ENCODE peak calls at places on chromosomes 7 and 10, in seven cellular contexts. One of them, this sample, is unnamed.
A peak's percentile ranks its signal among the peaks of the same experiment; 100 is the strongest.

GRCh38 chr7:55588379-55588699 is 16.0 kb upstream of the VOPP1 start:
- DNase-seq in stimulated activated CD4-positive, alpha-beta T cell treated with anti-CD3 and anti-CD28 coated beads, Interleukin-2, amount 100 ng/mL, for 48 hours: no peak
- DNase-seq in SW480: no peak
- DNase-seq in lower lobe of right lung: no peak
- DNase-seq in SIG-M5: no peak
- DNase-seq in GDM1: no peak
- DNase-seq in MM.1S: no peak
- DNase-seq in this sample: no peak

GRCh38 chr7:14219125-14219524 is 229.7 kb upstream of the ETV1 start:
- DNase-seq in SIG-M5: no peak
- DNase-seq in SW480: no peak
- DNase-seq in GDM1: no peak
- DNase-seq in stimulated activated CD4-positive, alpha-beta T cell treated with anti-CD3 and anti-CD28 coated beads, Interleukin-2, amount 100 ng/mL, for 48 hours: no peak
- DNase-seq in lower lobe of right lung: no peak
- DNase-seq in MM.1S: peak; percentile 10
- DNase-seq in this sample: no peak

GRCh38 chr10:44979281-44980181 is 922 bp upstream of the DEPP1 start:
- DNase-seq in SW480: no peak
- DNase-seq in MM.1S: no peak
- DNase-seq in SIG-M5: no peak
- DNase-seq in GDM1: no peak
- DNase-seq in stimulated activated CD4-positive, alpha-beta T cell treated with anti-CD3 and anti-CD28 coated beads, Interleukin-2, amount 100 ng/mL, for 48 hours: no peak
- DNase-seq in lower lobe of right lung: no peak
- DNase-seq in this sample: no peak

GRCh38 chr7:131501422-131501821 is 55.0 kb downstream of the PODXL start:
- DNase-seq in SIG-M5: no peak
- DNase-seq in lower lobe of right lung: no peak
- DNase-seq in GDM1: peak; percentile 37
- DNase-seq in MM.1S: peak; percentile 92
- DNase-seq in stimulated activated CD4-positive, alpha-beta T cell treated with anti-CD3 and anti-CD28 coated beads, Interleukin-2, amount 100 ng/mL, for 48 hours: peak; percentile 32
- DNase-seq in SW480: no peak
- DNase-seq in this sample: no peak

GRCh38 chr7:5419523-5420107 is 4.0 kb downstream of the TNRC18 start:
- DNase-seq in stimulated activated CD4-positive, alpha-beta T cell treated with anti-CD3 and anti-CD28 coated beads, Interleukin-2, amount 100 ng/mL, for 48 hours: no peak
- DNase-seq in lower lobe of right lung: no peak
- DNase-seq in GDM1: no peak
- DNase-seq in SW480: peak; percentile 30
- DNase-seq in SIG-M5: no peak
- DNase-seq in MM.1S: no peak
- DNase-seq in this sample: peak; percentile 17

GRCh38 chr7:150848111-150848510 is 4.2 kb upstream of the AOC1 start:
- DNase-seq in SW480: no peak
- DNase-seq in MM.1S: no peak
- DNase-seq in SIG-M5: no peak
- DNase-seq in stimulated activated CD4-positive, alpha-beta T cell treated with anti-CD3 and anti-CD28 coated beads, Interleukin-2, amount 100 ng/mL, for 48 hours: no peak
- DNase-seq in lower lobe of right lung: no peak
- DNase-seq in GDM1: no peak
- DNase-seq in this sample: no peak

GRCh38 chr7:112157072-112157471 is 49.1 kb downstream of the DOCK4 start:
- DNase-seq in MM.1S: no peak
- DNase-seq in lower lobe of right lung: no peak
- DNase-seq in GDM1: peak; percentile 64
- DNase-seq in stimulated activated CD4-positive, alpha-beta T cell treated with anti-CD3 and anti-CD28 coated beads, Interleukin-2, amount 100 ng/mL, for 48 hours: no peak
- DNase-seq in SW480: peak; percentile 85
- DNase-seq in SIG-M5: no peak
- DNase-seq in this sample: no peak

GRCh38 chr10:123537188-123537961 is 128.8 kb upstream of the GPR26 start:
- DNase-seq in stimulated activated CD4-positive, alpha-beta T cell treated with anti-CD3 and anti-CD28 coated beads, Interleukin-2, amount 100 ng/mL, for 48 hours: no peak
- DNase-seq in MM.1S: peak; percentile 69
- DNase-seq in SW480: no peak
- DNase-seq in GDM1: no peak
- DNase-seq in SIG-M5: no peak
- DNase-seq in lower lobe of right lung: no peak
- DNase-seq in this sample: peak; percentile 40

GRCh38 chr7:137302075-137302474 is 41.5 kb downstream of the PTN start:
- DNase-seq in SIG-M5: no peak
- DNase-seq in SW480: no peak
- DNase-seq in GDM1: no peak
- DNase-seq in lower lobe of right lung: no peak
- DNase-seq in MM.1S: no peak
- DNase-seq in stimulated activated CD4-positive, alpha-beta T cell treated with anti-CD3 and anti-CD28 coated beads, Interleukin-2, amount 100 ng/mL, for 48 hours: no peak
- DNase-seq in this sample: no peak

GRCh38 chr10:58157076-58157766 is 110.5 kb downstream of the IPMK start:
- DNase-seq in GDM1: no peak
- DNase-seq in SW480: peak; percentile 55
- DNase-seq in stimulated activated CD4-positive, alpha-beta T cell treated with anti-CD3 and anti-CD28 coated beads, Interleukin-2, amount 100 ng/mL, for 48 hours: no peak
- DNase-seq in lower lobe of right lung: no peak
- DNase-seq in MM.1S: no peak
- DNase-seq in SIG-M5: no peak
- DNase-seq in this sample: peak; percentile 2

GRCh38 chr10:70970830-70971229 is 82.5 kb upstream of the PCBD1 start:
- DNase-seq in SW480: no peak
- DNase-seq in GDM1: no peak
- DNase-seq in MM.1S: no peak
- DNase-seq in lower lobe of right lung: no peak
- DNase-seq in SIG-M5: no peak
- DNase-seq in stimulated activated CD4-positive, alpha-beta T cell treated with anti-CD3 and anti-CD28 coated beads, Interleukin-2, amount 100 ng/mL, for 48 hours: no peak
- DNase-seq in this sample: no peak

GRCh38 chr10:103265712-103266329 is 11.1 kb upstream of the INA start:
- DNase-seq in MM.1S: no peak
- DNase-seq in SW480: peak; percentile 17
- DNase-seq in stimulated activated CD4-positive, alpha-beta T cell treated with anti-CD3 and anti-CD28 coated beads, Interleukin-2, amount 100 ng/mL, for 48 hours: peak; percentile 40
- DNase-seq in SIG-M5: no peak
- DNase-seq in GDM1: peak; percentile 5
- DNase-seq in lower lobe of right lung: no peak
- DNase-seq in this sample: peak; percentile 53

GRCh38 chr10:30160431-30160982 is 101.1 kb upstream of the JCAD start:
- DNase-seq in stimulated activated CD4-positive, alpha-beta T cell treated with anti-CD3 and anti-CD28 coated beads, Interleukin-2, amount 100 ng/mL, for 48 hours: no peak
- DNase-seq in MM.1S: no peak
- DNase-seq in SIG-M5: no peak
- DNase-seq in lower lobe of right lung: no peak
- DNase-seq in SW480: no peak
- DNase-seq in GDM1: no peak
- DNase-seq in this sample: no peak

GRCh38 chr10:124245191-124245590 is 151.8 kb upstream of the CHST15 start:
- DNase-seq in MM.1S: no peak
- DNase-seq in stimulated activated CD4-positive, alpha-beta T cell treated with anti-CD3 and anti-CD28 coated beads, Interleukin-2, amount 100 ng/mL, for 48 hours: no peak
- DNase-seq in GDM1: no peak
- DNase-seq in SIG-M5: no peak
- DNase-seq in lower lobe of right lung: peak; percentile 26
- DNase-seq in SW480: no peak
- DNase-seq in this sample: no peak

GRCh38 chr10:87863102-87863943 is at the start of the genes KLLN and PTEN:
- DNase-seq in lower lobe of right lung: peak; percentile 94
- DNase-seq in SIG-M5: peak; percentile 64
- DNase-seq in MM.1S: peak; percentile 94
- DNase-seq in SW480: peak; percentile 90
- DNase-seq in GDM1: peak; percentile 95
- DNase-seq in stimulated activated CD4-positive, alpha-beta T cell treated with anti-CD3 and anti-CD28 coated beads, Interleukin-2, amount 100 ng/mL, for 48 hours: peak; percentile 70
- DNase-seq in this sample: peak; percentile 88

GRCh38 chr7:126166645-126167044 is 1086.1 kb downstream of the GRM8 start:
- DNase-seq in SIG-M5: no peak
- DNase-seq in MM.1S: no peak
- DNase-seq in lower lobe of right lung: no peak
- DNase-seq in SW480: no peak
- DNase-seq in GDM1: no peak
- DNase-seq in stimulated activated CD4-positive, alpha-beta T cell treated with anti-CD3 and anti-CD28 coated beads, Interleukin-2, amount 100 ng/mL, for 48 hours: no peak
- DNase-seq in this sample: no peak

GRCh38 chr10:35336921-35337741 is 822 bp downstream of the CCNY start:
- DNase-seq in MM.1S: peak; percentile 28
- DNase-seq in stimulated activated CD4-positive, alpha-beta T cell treated with anti-CD3 and anti-CD28 coated beads, Interleukin-2, amount 100 ng/mL, for 48 hours: no peak
- DNase-seq in GDM1: no peak
- DNase-seq in SW480: peak; percentile 54
- DNase-seq in SIG-M5: no peak
- DNase-seq in lower lobe of right lung: peak; percentile 72
- DNase-seq in this sample: peak; percentile 19

GRCh38 chr10:34494012-34494411 is 321.1 kb downstream of the PARD3 start:
- DNase-seq in MM.1S: no peak
- DNase-seq in SW480: no peak
- DNase-seq in lower lobe of right lung: no peak
- DNase-seq in GDM1: no peak
- DNase-seq in SIG-M5: no peak
- DNase-seq in stimulated activated CD4-positive, alpha-beta T cell treated with anti-CD3 and anti-CD28 coated beads, Interleukin-2, amount 100 ng/mL, for 48 hours: no peak
- DNase-seq in this sample: no peak

GRCh38 chr7:155224116-155224811 is 73.4 kb upstream of the INSIG1 start:
- DNase-seq in MM.1S: no peak
- DNase-seq in stimulated activated CD4-positive, alpha-beta T cell treated with anti-CD3 and anti-CD28 coated beads, Interleukin-2, amount 100 ng/mL, for 48 hours: no peak
- DNase-seq in SW480: no peak
- DNase-seq in GDM1: no peak
- DNase-seq in lower lobe of right lung: no peak
- DNase-seq in SIG-M5: no peak
- DNase-seq in this sample: no peak

GRCh38 chr7:2313450-2314208 is 612 bp downstream of the SNX8 start:
- DNase-seq in lower lobe of right lung: no peak
- DNase-seq in GDM1: no peak
- DNase-seq in SW480: peak; percentile 48
- DNase-seq in MM.1S: no peak
- DNase-seq in SIG-M5: no peak
- DNase-seq in stimulated activated CD4-positive, alpha-beta T cell treated with anti-CD3 and anti-CD28 coated beads, Interleukin-2, amount 100 ng/mL, for 48 hours: peak; percentile 2
- DNase-seq in this sample: peak; percentile 40

GRCh38 chr10:43305881-43306280 is 39.0 kb upstream of the RASGEF1A start:
- DNase-seq in lower lobe of right lung: no peak
- DNase-seq in MM.1S: no peak
- DNase-seq in SIG-M5: no peak
- DNase-seq in stimulated activated CD4-positive, alpha-beta T cell treated with anti-CD3 and anti-CD28 coated beads, Interleukin-2, amount 100 ng/mL, for 48 hours: no peak
- DNase-seq in GDM1: no peak
- DNase-seq in SW480: no peak
- DNase-seq in this sample: no peak

GRCh38 chr10:50576245-50576815 is 47.4 kb downstream of the SGMS1 start:
- DNase-seq in stimulated activated CD4-positive, alpha-beta T cell treated with anti-CD3 and anti-CD28 coated beads, Interleukin-2, amount 100 ng/mL, for 48 hours: no peak
- DNase-seq in SIG-M5: no peak
- DNase-seq in lower lobe of right lung: no peak
- DNase-seq in MM.1S: no peak
- DNase-seq in GDM1: no peak
- DNase-seq in SW480: no peak
- DNase-seq in this sample: no peak

GRCh38 chr10:43078986-43079273 is 2.1 kb downstream of the RET start:
- DNase-seq in SIG-M5: no peak
- DNase-seq in stimulated activated CD4-positive, alpha-beta T cell treated with anti-CD3 and anti-CD28 coated beads, Interleukin-2, amount 100 ng/mL, for 48 hours: no peak
- DNase-seq in lower lobe of right lung: no peak
- DNase-seq in MM.1S: no peak
- DNase-seq in GDM1: no peak
- DNase-seq in SW480: no peak
- DNase-seq in this sample: peak; percentile 54

GRCh38 chr7:87624628-87625027 is 3.6 kb upstream of the RUNDC3B start:
- DNase-seq in GDM1: no peak
- DNase-seq in lower lobe of right lung: no peak
- DNase-seq in MM.1S: no peak
- DNase-seq in SIG-M5: no peak
- DNase-seq in stimulated activated CD4-positive, alpha-beta T cell treated with anti-CD3 and anti-CD28 coated beads, Interleukin-2, amount 100 ng/mL, for 48 hours: no peak
- DNase-seq in SW480: peak; percentile 62
- DNase-seq in this sample: no peak

GRCh38 chr7:37786741-37787569 is 61.4 kb upstream of the NME8 start:
- DNase-seq in SIG-M5: peak; percentile 83
- DNase-seq in GDM1: peak; percentile 53
- DNase-seq in SW480: no peak
- DNase-seq in MM.1S: peak; percentile 66
- DNase-seq in lower lobe of right lung: no peak
- DNase-seq in stimulated activated CD4-positive, alpha-beta T cell treated with anti-CD3 and anti-CD28 coated beads, Interleukin-2, amount 100 ng/mL, for 48 hours: no peak
- DNase-seq in this sample: peak; percentile 58

GRCh38 chr10:63105811-63106755 is 27.0 kb upstream of the NRBF2 start:
- DNase-seq in lower lobe of right lung: no peak
- DNase-seq in MM.1S: no peak
- DNase-seq in GDM1: no peak
- DNase-seq in stimulated activated CD4-positive, alpha-beta T cell treated with anti-CD3 and anti-CD28 coated beads, Interleukin-2, amount 100 ng/mL, for 48 hours: no peak
- DNase-seq in SIG-M5: no peak
- DNase-seq in SW480: no peak
- DNase-seq in this sample: no peak

GRCh38 chr7:90933984-90934383 is 330.2 kb upstream of the FZD1 start:
- DNase-seq in SIG-M5: no peak
- DNase-seq in stimulated activated CD4-positive, alpha-beta T cell treated with anti-CD3 and anti-CD28 coated beads, Interleukin-2, amount 100 ng/mL, for 48 hours: no peak
- DNase-seq in GDM1: no peak
- DNase-seq in SW480: no peak
- DNase-seq in MM.1S: no peak
- DNase-seq in lower lobe of right lung: no peak
- DNase-seq in this sample: no peak

GRCh38 chr10:69406302-69406811 is 10.4 kb downstream of the TACR2 start:
- DNase-seq in stimulated activated CD4-positive, alpha-beta T cell treated with anti-CD3 and anti-CD28 coated beads, Interleukin-2, amount 100 ng/mL, for 48 hours: no peak
- DNase-seq in GDM1: no peak
- DNase-seq in SIG-M5: no peak
- DNase-seq in MM.1S: no peak
- DNase-seq in lower lobe of right lung: peak; percentile 28
- DNase-seq in SW480: no peak
- DNase-seq in this sample: no peak

GRCh38 chr10:93437000-93437945 is 44.9 kb downstream of the MYOF start:
- DNase-seq in stimulated activated CD4-positive, alpha-beta T cell treated with anti-CD3 and anti-CD28 coated beads, Interleukin-2, amount 100 ng/mL, for 48 hours: no peak
- DNase-seq in MM.1S: no peak
- DNase-seq in GDM1: no peak
- DNase-seq in SIG-M5: no peak
- DNase-seq in lower lobe of right lung: peak; percentile 81
- DNase-seq in SW480: peak; percentile 93
- DNase-seq in this sample: no peak

GRCh38 chr10:58943234-58943633 is 233.2 kb upstream of the PHYHIPL start:
- DNase-seq in lower lobe of right lung: no peak
- DNase-seq in GDM1: no peak
- DNase-seq in MM.1S: no peak
- DNase-seq in SW480: no peak
- DNase-seq in stimulated activated CD4-positive, alpha-beta T cell treated with anti-CD3 and anti-CD28 coated beads, Interleukin-2, amount 100 ng/mL, for 48 hours: no peak
- DNase-seq in SIG-M5: no peak
- DNase-seq in this sample: no peak

GRCh38 chr10:107915277-107915634 is 750.8 kb upstream of the SORCS1 start:
- DNase-seq in lower lobe of right lung: no peak
- DNase-seq in SW480: no peak
- DNase-seq in SIG-M5: no peak
- DNase-seq in MM.1S: no peak
- DNase-seq in GDM1: no peak
- DNase-seq in stimulated activated CD4-positive, alpha-beta T cell treated with anti-CD3 and anti-CD28 coated beads, Interleukin-2, amount 100 ng/mL, for 48 hours: no peak
- DNase-seq in this sample: no peak

GRCh38 chr10:56318816-56319215 is 42.2 kb downstream of the ZWINT start:
- DNase-seq in SIG-M5: no peak
- DNase-seq in GDM1: no peak
- DNase-seq in MM.1S: no peak
- DNase-seq in stimulated activated CD4-positive, alpha-beta T cell treated with anti-CD3 and anti-CD28 coated beads, Interleukin-2, amount 100 ng/mL, for 48 hours: no peak
- DNase-seq in SW480: no peak
- DNase-seq in lower lobe of right lung: no peak
- DNase-seq in this sample: no peak

GRCh38 chr10:110068780-110069179 is 61.0 kb downstream of the ADD3 start:
- DNase-seq in GDM1: no peak
- DNase-seq in SIG-M5: no peak
- DNase-seq in SW480: no peak
- DNase-seq in stimulated activated CD4-positive, alpha-beta T cell treated with anti-CD3 and anti-CD28 coated beads, Interleukin-2, amount 100 ng/mL, for 48 hours: no peak
- DNase-seq in MM.1S: no peak
- DNase-seq in lower lobe of right lung: no peak
- DNase-seq in this sample: no peak

GRCh38 chr10:102410427-102411073 is 8.0 kb downstream of the PSD start:
- DNase-seq in SIG-M5: no peak
- DNase-seq in GDM1: no peak
- DNase-seq in stimulated activated CD4-positive, alpha-beta T cell treated with anti-CD3 and anti-CD28 coated beads, Interleukin-2, amount 100 ng/mL, for 48 hours: peak; percentile 60
- DNase-seq in lower lobe of right lung: peak; percentile 43
- DNase-seq in MM.1S: no peak
- DNase-seq in SW480: no peak
- DNase-seq in this sample: no peak

GRCh38 chr7:44415047-44415446 is 75.4 kb downstream of the NUDCD3 start:
- DNase-seq in lower lobe of right lung: no peak
- DNase-seq in stimulated activated CD4-positive, alpha-beta T cell treated with anti-CD3 and anti-CD28 coated beads, Interleukin-2, amount 100 ng/mL, for 48 hours: no peak
- DNase-seq in GDM1: no peak
- DNase-seq in SW480: peak; percentile 79
- DNase-seq in SIG-M5: no peak
- DNase-seq in MM.1S: no peak
- DNase-seq in this sample: no peak

GRCh38 chr7:94657771-94658693 is 2.1 kb upstream of the SGCE start:
- DNase-seq in lower lobe of right lung: peak; percentile 96
- DNase-seq in SW480: no peak
- DNase-seq in SIG-M5: peak; percentile 54
- DNase-seq in MM.1S: peak; percentile 96
- DNase-seq in GDM1: peak; percentile 77
- DNase-seq in stimulated activated CD4-positive, alpha-beta T cell treated with anti-CD3 and anti-CD28 coated beads, Interleukin-2, amount 100 ng/mL, for 48 hours: peak; percentile 81
- DNase-seq in this sample: peak; percentile 98